ENCODE peak calls at places on chromosomes 16 and 17, in eight cellular contexts. E, H, B, K, F, S, L and N are unnamed samples.

GRCh38 chr17:36592711-36593321 is 1.1 kb downstream of the DHRS11 start:
- DNase-seq in F (no peak), L (no peak), K (no peak), S (no peak), H (no peak), E (peak), B (no peak), N (no peak)

GRCh38 chr16:2520784-2521577 is 810 bp downstream of the AMDHD2 start:
- DNase-seq in E (peak), L (no peak), K (no peak), H (no peak), B (no peak), F (peak), S (peak), N (peak)

GRCh38 chr16:82630688-82631087 is 3.9 kb downstream of the CDH13 start:
- DNase-seq in K (peak), E (no peak), S (no peak), F (no peak), B (no peak), H (no peak), L (peak), N (no peak)

GRCh38 chr16:57374067-57374534 is 1.8 kb downstream of the CX3CL1 start:
- DNase-seq in S (no peak), E (no peak), F (no peak), B (no peak), K (no peak), L (no peak), H (no peak), N (no peak)

GRCh38 chr17:45896803-45897693 is 2.7 kb downstream of the MAPT start:
- DNase-seq in B (no peak), E (no peak), S (no peak), L (no peak), H (no peak), F (no peak), K (peak), N (peak)

GRCh38 chr17:18377437-18378204 is at the start of gene EVPLL:
- DNase-seq in B (no peak), K (no peak), S (peak), H (no peak), F (no peak), L (no peak), E (no peak), N (no peak)

GRCh38 chr17:55177159-55177913 is 87.4 kb upstream of the HLF start:
- DNase-seq in H (no peak), F (no peak), B (no peak), E (no peak), S (no peak), L (no peak), K (no peak), N (no peak)

GRCh38 chr17:75010683-75011406 is 1.6 kb upstream of the MRPL58 start:
- DNase-seq in F (peak), E (peak), B (no peak), H (no peak), K (peak), L (peak), S (no peak), N (peak)

GRCh38 chr16:87421369-87421912 is 29.3 kb downstream of the MAP1LC3B start:
- DNase-seq in K (no peak), F (no peak), L (no peak), B (no peak), S (no peak), E (no peak), H (no peak), N (no peak)

GRCh38 chr17:45942284-45942683 is 47.9 kb downstream of the MAPT start:
- DNase-seq in F (no peak), L (no peak), B (no peak), S (no peak), K (no peak), H (no peak), E (no peak), N (no peak)

GRCh38 chr16:81632392-81633146 is 146.5 kb upstream of the PLCG2 start:
- DNase-seq in K (peak), F (peak), E (no peak), B (peak), H (peak), L (no peak), S (no peak), N (no peak)

GRCh38 chr17:80126449-80126715 is 20.5 kb downstream of the EIF4A3 start:
- DNase-seq in E (no peak), H (no peak), K (no peak), F (no peak), L (no peak), S (no peak), B (no peak), N (no peak)

GRCh38 chr16:3645504-3646347 is 8.8 kb upstream of the DNASE1 start:
- DNase-seq in L (no peak), E (no peak), K (peak), B (no peak), S (peak), H (no peak), F (no peak), N (peak)

GRCh38 chr17:21160401-21160800 is 33.6 kb downstream of the DHRS7B start:
- DNase-seq in S (no peak), F (no peak), H (no peak), L (no peak), K (no peak), B (no peak), E (no peak), N (no peak)

GRCh38 chr16:64346080-64346479 is 775.8 kb downstream of the CDH11 start:
- DNase-seq in S (no peak), E (no peak), F (no peak), L (no peak), K (no peak), B (no peak), H (no peak), N (peak)